ENCODE peak calls at places on chromosomes 7 and 10, in five cellular contexts. L, H, F, X and U are unnamed samples.

GRCh38 chr10:2890093-2890492 is 177.3 kb upstream of the PFKP start:
- DNase-seq in X (no peak), H (no peak), F (no peak), L (no peak), U (no peak)

GRCh38 chr7:107167483-107168232 is 1.1 kb upstream of the HBP1 start:
- DNase-seq in F (no peak), X (peak), H (no peak), L (peak), U (peak)

GRCh38 chr7:92057375-92057774 is 76.9 kb downstream of the CYP51A1 start:
- DNase-seq in L (no peak), H (no peak), F (no peak), X (peak), U (no peak)

GRCh38 chr7:25665903-25666670 is 437.8 kb upstream of the NPVF start:
- DNase-seq in L (no peak), H (no peak), F (no peak), X (no peak), U (no peak)

GRCh38 chr10:74167443-74167842 is 16.4 kb downstream of the ADK start:
- DNase-seq in H (no peak), F (no peak), X (peak), L (no peak), U (no peak)

GRCh38 chr7:44615149-44615611 is 8.8 kb downstream of the OGDH start:
- DNase-seq in F (no peak), X (peak), H (peak), L (no peak), U (peak)

GRCh38 chr10:78424721-78425120 is 391.1 kb downstream of the RPS24 start:
- DNase-seq in F (no peak), L (no peak), X (peak), H (no peak), U (no peak)

GRCh38 chr7:32680259-32681173 is 185.2 kb downstream of the AVL9 start:
- DNase-seq in F (no peak), H (no peak), X (no peak), L (no peak), U (no peak)

GRCh38 chr10:116774728-116775151 is 32.4 kb upstream of the HSPA12A start:
- DNase-seq in F (no peak), L (peak), X (no peak), H (no peak), U (no peak)

GRCh38 chr7:108460964-108461363 is 4.7 kb upstream of the NRCAM start:
- DNase-seq in H (no peak), L (no peak), F (no peak), X (no peak), U (no peak)

GRCh38 chr7:6123843-6124242 is 92.7 kb downstream of the ANKRD61 start:
- DNase-seq in F (no peak), H (no peak), L (no peak), X (no peak), U (no peak)

GRCh38 chr7:156560075-156560474 is 80.5 kb upstream of the RNF32 start:
- DNase-seq in F (no peak), H (no peak), X (peak), L (no peak), U (no peak)

GRCh38 chr7:32216759-32217158 is 146.6 kb upstream of the PDE1C start:
- DNase-seq in X (no peak), H (no peak), L (no peak), F (no peak), U (no peak)

GRCh38 chr7:117479480-117480224 is at the start of gene CFTR:
- DNase-seq in L (peak), X (no peak), H (peak), F (no peak), U (no peak)

GRCh38 chr7:28921822-28922221 is 36.3 kb downstream of the TRIL start:
- DNase-seq in X (peak), F (no peak), L (no peak), H (peak), U (peak)

GRCh38 chr10:25417611-25418010 is 242.8 kb downstream of the GPR158 start:
- DNase-seq in X (no peak), F (no peak), L (no peak), H (no peak), U (no peak)

GRCh38 chr10:132535065-132535651 is 2.4 kb upstream of the INPP5A start:
- DNase-seq in F (no peak), H (peak), L (no peak), X (no peak), U (no peak)

GRCh38 chr10:79313911-79314439 is 33.3 kb upstream of the PPIF start:
- DNase-seq in H (peak), L (peak), F (no peak), X (no peak), U (no peak)

GRCh38 chr10:96967847-96968246 is 135.7 kb downstream of the LCOR start:
- DNase-seq in X (no peak), H (no peak), F (no peak), L (no peak), U (no peak)

GRCh38 chr10:51301644-51302043 is 227.4 kb downstream of the PRKG1 start:
- DNase-seq in L (no peak), H (peak), F (no peak), X (no peak), U (no peak)

GRCh38 chr10:83373659-83374058 is 765.6 kb upstream of the GHITM start:
- DNase-seq in X (peak), H (peak), F (no peak), L (no peak), U (peak)

GRCh38 chr10:69180525-69181204 is 631 bp downstream of the SUPV3L1 start:
- DNase-seq in X (peak), L (no peak), H (no peak), F (no peak), U (peak)

GRCh38 chr7:44694766-44695165 is 53.9 kb upstream of the ZMIZ2 start:
- DNase-seq in H (no peak), L (no peak), X (no peak), F (no peak), U (no peak)

GRCh38 chr7:5451391-5451790 is 27.8 kb upstream of the TNRC18 start:
- DNase-seq in H (no peak), F (no peak), L (no peak), X (no peak), U (no peak)

GRCh38 chr10:129642427-129642826 is 175.4 kb downstream of the MGMT start:
- DNase-seq in F (no peak), H (no peak), X (peak), L (no peak), U (no peak)

GRCh38 chr10:36738738-36739431 is 386.5 kb upstream of the ANKRD30A start:
- DNase-seq in H (no peak), X (no peak), F (no peak), L (no peak), U (no peak)

GRCh38 chr7:130021105-130021834 is 29.9 kb downstream of the ZC3HC1 start:
- DNase-seq in X (no peak), H (peak), F (no peak), L (no peak), U (no peak)

GRCh38 chr7:30869794-30870491 is 41.7 kb upstream of the AQP1 start:
- DNase-seq in F (no peak), L (no peak), X (no peak), H (peak), U (no peak)

GRCh38 chr10:51000976-51001375 is 73.3 kb upstream of the PRKG1 start:
- DNase-seq in X (no peak), F (no peak), H (peak), L (no peak), U (no peak)

GRCh38 chr7:90222811-90223725 is 11.5 kb downstream of the STEAP2 start:
- DNase-seq in H (peak), L (no peak), F (peak), X (no peak), U (no peak)

GRCh38 chr7:52021343-52021742 is 704.7 kb upstream of the COBL start:
- DNase-seq in L (no peak), H (no peak), F (no peak), X (peak), U (no peak)

GRCh38 chr7:149635561-149636329 is 137.6 kb downstream of the ZNF467 start:
- DNase-seq in X (peak), H (no peak), F (no peak), L (no peak), U (no peak)

GRCh38 chr7:40604601-40605438 is 470.0 kb downstream of the SUGCT start:
- DNase-seq in H (peak), L (peak), F (peak), X (peak), U (peak)

GRCh38 chr7:117834983-117835664 is 38.1 kb downstream of the CTTNBP2 start:
- DNase-seq in X (peak), F (no peak), L (no peak), H (no peak), U (no peak)

GRCh38 chr10:3573498-3573897 is 211.5 kb downstream of the KLF6 start:
- DNase-seq in H (no peak), L (no peak), X (no peak), F (no peak), U (no peak)

GRCh38 chr10:91567815-91568214 is 65.1 kb downstream of the PPP1R3C start:
- DNase-seq in F (no peak), X (no peak), H (no peak), L (no peak), U (no peak)

GRCh38 chr7:76296743-76297740 is 5.4 kb upstream of the HSPB1 start:
- DNase-seq in L (peak), X (no peak), H (no peak), F (peak), U (no peak)

GRCh38 chr7:150831851-150832250 is 20.5 kb upstream of the AOC1 start:
- DNase-seq in L (no peak), X (no peak), F (no peak), H (no peak), U (no peak)

DNA sequence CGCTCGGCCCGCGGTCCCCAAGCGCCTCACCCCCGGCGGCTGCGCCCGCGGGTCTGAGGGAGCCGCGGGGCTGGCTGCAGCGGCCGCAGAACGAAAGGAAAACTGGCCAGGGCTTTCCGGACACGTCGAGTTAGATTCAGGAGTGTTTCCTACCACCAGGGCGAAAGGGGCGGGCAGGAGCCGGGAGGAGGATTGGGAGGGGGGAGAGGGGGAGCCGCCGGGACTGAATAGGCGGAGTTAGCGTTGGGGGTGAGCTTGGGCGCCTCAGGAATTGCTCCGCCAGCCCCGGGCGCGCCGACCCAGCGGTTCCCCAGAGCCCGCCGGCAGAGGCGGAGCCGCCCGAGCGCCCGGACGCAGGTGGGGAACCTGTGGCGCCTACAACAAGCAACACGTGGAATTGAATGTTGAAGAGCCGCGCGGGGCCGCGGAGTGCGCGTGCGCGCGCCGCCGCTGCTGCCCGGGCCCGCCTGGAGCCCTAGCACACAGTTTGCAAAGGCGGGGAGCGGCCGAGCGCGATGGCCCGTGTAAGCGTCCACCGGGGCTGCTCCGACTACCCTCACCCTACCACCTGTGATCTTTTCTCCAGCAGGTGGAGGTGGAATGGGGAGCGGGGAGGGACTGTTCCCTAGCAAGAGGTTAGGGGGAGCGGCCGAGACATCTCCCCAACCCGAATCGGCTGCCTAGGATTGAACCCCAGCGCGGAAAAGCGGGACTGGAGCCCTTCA is at the start of gene CADPS2:
- DNase-seq in X (no peak), H (peak), L (peak), F (peak), U (peak)
- TF ChIP-seq POLR2A in X (no peak), H (peak), L (peak), F (peak), U (peak)

DNA sequence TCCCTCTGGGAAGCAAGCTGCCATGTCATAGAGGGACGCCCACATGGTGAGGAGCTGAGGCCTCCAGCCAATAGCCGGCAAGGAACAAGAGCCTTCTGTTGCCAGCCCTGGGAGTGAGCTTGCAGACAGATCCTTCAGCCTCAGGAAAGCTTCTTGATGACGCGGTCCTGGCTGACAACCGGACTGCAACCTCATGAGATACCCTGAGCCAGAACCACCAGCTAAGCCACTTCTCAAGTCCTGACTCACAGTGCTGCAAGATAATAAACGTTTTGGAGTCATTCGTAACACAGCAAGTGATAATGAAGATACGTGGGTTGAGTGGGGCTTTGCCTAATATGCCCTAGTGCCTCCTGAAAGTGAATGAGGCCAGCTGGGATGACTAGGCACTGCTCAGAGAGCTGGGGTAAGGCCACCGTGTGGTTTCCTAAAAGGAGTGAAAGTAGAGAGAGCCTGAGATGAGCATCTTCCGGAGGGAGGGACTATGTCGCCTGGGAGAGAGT is 53.8 kb downstream of the PYROXD2 start:
- DNase-seq in F (peak), H (peak), X (peak), L (no peak), U (peak)
- TF ChIP-seq POLR2A in F (no peak), H (no peak), X (no peak), L (no peak), U (peak)

GRCh38 chr10:31318854-31319601 is at the start of gene ZEB1:
- DNase-seq in X (peak), L (peak), H (peak), F (peak), U (peak)
- TF ChIP-seq POLR2A in X (peak), L (peak), H (no peak), F (peak), U (peak)

GRCh38 chr10:22320591-22321155 is at the start of gene BMI1:
- DNase-seq in F (peak), H (peak), L (peak), X (peak), U (peak)
- TF ChIP-seq POLR2A in F (no peak), H (no peak), L (no peak), X (no peak), U (peak)

DNA sequence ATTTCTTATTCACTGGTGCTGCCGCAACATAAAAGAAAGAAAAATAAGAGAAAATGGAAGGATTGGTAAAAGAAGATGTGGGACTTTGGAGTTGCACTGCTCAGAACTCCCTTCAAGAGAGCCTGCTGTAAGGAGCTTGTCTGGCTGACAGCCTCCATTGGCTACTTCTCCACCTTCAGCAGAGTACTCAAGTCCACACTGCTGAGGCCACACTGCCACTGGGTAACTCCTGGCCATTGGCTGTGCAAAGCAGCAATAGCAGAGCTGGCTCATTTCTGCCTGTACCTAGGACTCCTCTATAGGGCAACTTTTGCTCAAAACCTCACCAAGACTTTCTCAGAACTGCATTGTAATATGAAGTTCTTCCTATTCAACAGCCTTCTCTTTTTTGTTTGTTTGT is 38.7 kb upstream of the PCLO start:
- DNase-seq in X (peak), L (no peak), H (no peak), F (no peak), U (no peak)
- TF ChIP-seq POLR2A in X (no peak), L (no peak), H (no peak), F (no peak), U (no peak)

GRCh38 chr10:111986079-111986478 is 197.5 kb downstream of the GPAM start:
- DNase-seq in L (no peak), X (no peak), H (no peak), F (no peak), U (no peak)

GRCh38 chr10:111989136-111990050 is 194.2 kb downstream of the GPAM start:
- DNase-seq in L (no peak), F (no peak), H (no peak), X (no peak), U (no peak)

GRCh38 chr10:111993321-111993720 is 190.2 kb downstream of the GPAM start:
- DNase-seq in X (no peak), H (no peak), L (no peak), F (no peak), U (no peak)

GRCh38 chr10:111993872-111994426 is 189.6 kb downstream of the GPAM start:
- DNase-seq in X (no peak), H (no peak), L (no peak), F (no peak), U (no peak)

GRCh38 chr10:111990734-111991133 is 192.8 kb downstream of the GPAM start:
- DNase-seq in H (no peak), F (no peak), X (no peak), L (no peak), U (no peak)
- TF ChIP-seq POLR2A in H (no peak), F (no peak), X (no peak), L (no peak), U (no peak)

DNA sequence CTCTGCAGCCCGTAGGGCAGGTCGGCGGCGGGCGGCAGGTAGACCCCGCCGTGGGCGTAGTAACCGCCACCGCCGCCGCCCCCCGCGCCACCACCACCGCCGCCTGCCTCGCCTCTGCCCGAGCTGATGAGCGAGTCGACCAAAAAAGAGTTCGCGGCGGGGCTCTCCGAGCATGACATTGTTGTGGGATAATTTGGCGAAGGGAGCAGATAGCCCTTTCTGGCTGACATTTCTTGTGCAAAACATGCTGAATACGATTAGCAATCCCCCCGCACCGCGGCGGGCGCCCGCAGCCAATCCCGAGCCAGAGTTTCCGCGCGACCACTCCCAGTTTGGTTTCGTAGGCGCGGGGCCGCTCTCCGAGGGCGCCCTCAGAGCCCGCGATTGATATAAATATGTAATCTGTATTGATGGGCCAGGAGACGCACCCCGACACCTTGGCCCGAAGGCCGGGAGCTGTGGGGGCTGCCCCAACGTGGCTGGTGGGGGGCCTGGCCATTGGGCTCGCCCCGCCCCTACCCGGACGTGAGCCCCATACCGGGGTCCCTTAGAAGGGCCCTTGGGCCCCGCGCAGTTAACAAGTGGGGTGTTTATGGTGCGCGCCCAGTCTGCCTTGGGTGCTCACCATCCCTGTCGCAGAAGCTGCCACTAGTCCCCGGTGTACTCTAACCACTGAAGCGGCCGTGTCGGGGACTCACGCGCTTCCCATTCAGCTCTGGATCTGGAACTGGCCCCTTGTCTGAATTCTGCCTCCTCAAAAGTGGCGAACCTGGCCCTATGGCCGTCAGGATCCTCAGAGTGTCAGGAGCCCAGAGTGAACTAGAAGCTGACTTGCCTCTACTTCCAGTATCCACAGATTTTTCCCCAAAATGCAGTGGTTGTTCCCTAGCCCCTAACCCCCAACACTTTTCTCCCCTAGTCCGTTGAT is at the start of gene HOXA10:
- DNase-seq in F (no peak), L (peak), H (no peak), X (peak), U (no peak)
- TF ChIP-seq POLR2A in F (no peak), L (no peak), H (no peak), X (peak), U (no peak)